ENCODE peak calls at places on chromosomes 11 and 22, in ten cellular contexts. One of them, this sample, is unnamed.

GRCh38 chr11:73493838-73494598 is 103.9 kb downstream of the FAM168A start:
- DNase-seq in stimulated activated CD4-positive, alpha-beta T cell treated with anti-CD3 and anti-CD28 coated beads, Interleukin-15, amount 100 ng/mL, for 48 hours: no peak
- DNase-seq in stimulated activated CD8-positive, alpha-beta memory T cell treated with anti-CD3 and anti-CD28 coated beads, Interleukin-15, amount 100 ng/mL, for 1 hour: no peak
- DNase-seq in IMR-90: peak
- DNase-seq in HuH-7: no peak
- DNase-seq in naive thymus-derived CD8-positive, alpha-beta T cell: no peak
- DNase-seq in head of caudate nucleus: no peak
- DNase-seq in AG09309: no peak
- DNase-seq in stimulated activated naive CD8-positive, alpha-beta T cell treated with anti-CD3 and anti-CD28 coated beads, Interleukin-15, Interleukin-2, amounts not matched to agents 100 U/mL and 50 U/mL, for 24 hours: no peak
- DNase-seq in C1 segment of cervical spinal cord: no peak
- DNase-seq in this sample: peak

GRCh38 chr22:40118979-40119378 is 58.7 kb upstream of the TNRC6B start:
- DNase-seq in stimulated activated CD4-positive, alpha-beta T cell treated with anti-CD3 and anti-CD28 coated beads, Interleukin-15, amount 100 ng/mL, for 48 hours: no peak
- DNase-seq in stimulated activated CD8-positive, alpha-beta memory T cell treated with anti-CD3 and anti-CD28 coated beads, Interleukin-15, amount 100 ng/mL, for 1 hour: no peak
- DNase-seq in IMR-90: no peak
- DNase-seq in HuH-7: no peak
- DNase-seq in naive thymus-derived CD8-positive, alpha-beta T cell: no peak
- DNase-seq in head of caudate nucleus: no peak
- DNase-seq in AG09309: no peak
- DNase-seq in stimulated activated naive CD8-positive, alpha-beta T cell treated with anti-CD3 and anti-CD28 coated beads, Interleukin-15, Interleukin-2, amounts not matched to agents 100 U/mL and 50 U/mL, for 24 hours: no peak
- DNase-seq in C1 segment of cervical spinal cord: no peak
- DNase-seq in this sample: no peak

GRCh38 chr22:49540571-49541450 is 286.9 kb downstream of the BRD1 start:
- DNase-seq in stimulated activated CD4-positive, alpha-beta T cell treated with anti-CD3 and anti-CD28 coated beads, Interleukin-15, amount 100 ng/mL, for 48 hours: no peak
- DNase-seq in stimulated activated CD8-positive, alpha-beta memory T cell treated with anti-CD3 and anti-CD28 coated beads, Interleukin-15, amount 100 ng/mL, for 1 hour: no peak
- DNase-seq in IMR-90: no peak
- DNase-seq in HuH-7: no peak
- DNase-seq in naive thymus-derived CD8-positive, alpha-beta T cell: no peak
- DNase-seq in head of caudate nucleus: peak
- DNase-seq in AG09309: no peak
- DNase-seq in stimulated activated naive CD8-positive, alpha-beta T cell treated with anti-CD3 and anti-CD28 coated beads, Interleukin-15, Interleukin-2, amounts not matched to agents 100 U/mL and 50 U/mL, for 24 hours: no peak
- DNase-seq in C1 segment of cervical spinal cord: no peak
- DNase-seq in this sample: no peak

GRCh38 chr22:39117585-39118191 is 20.6 kb downstream of the APOBEC3H start:
- DNase-seq in stimulated activated CD4-positive, alpha-beta T cell treated with anti-CD3 and anti-CD28 coated beads, Interleukin-15, amount 100 ng/mL, for 48 hours: peak
- DNase-seq in stimulated activated CD8-positive, alpha-beta memory T cell treated with anti-CD3 and anti-CD28 coated beads, Interleukin-15, amount 100 ng/mL, for 1 hour: peak
- DNase-seq in IMR-90: peak
- DNase-seq in HuH-7: peak
- DNase-seq in naive thymus-derived CD8-positive, alpha-beta T cell: peak
- DNase-seq in head of caudate nucleus: no peak
- DNase-seq in AG09309: peak
- DNase-seq in stimulated activated naive CD8-positive, alpha-beta T cell treated with anti-CD3 and anti-CD28 coated beads, Interleukin-15, Interleukin-2, amounts not matched to agents 100 U/mL and 50 U/mL, for 24 hours: peak
- DNase-seq in C1 segment of cervical spinal cord: no peak
- DNase-seq in this sample: peak

GRCh38 chr22:32591620-32592019 is 117.0 kb downstream of the FBXO7 start:
- DNase-seq in stimulated activated CD4-positive, alpha-beta T cell treated with anti-CD3 and anti-CD28 coated beads, Interleukin-15, amount 100 ng/mL, for 48 hours: no peak
- DNase-seq in stimulated activated CD8-positive, alpha-beta memory T cell treated with anti-CD3 and anti-CD28 coated beads, Interleukin-15, amount 100 ng/mL, for 1 hour: no peak
- DNase-seq in IMR-90: peak
- DNase-seq in HuH-7: no peak
- DNase-seq in naive thymus-derived CD8-positive, alpha-beta T cell: no peak
- DNase-seq in head of caudate nucleus: no peak
- DNase-seq in AG09309: peak
- DNase-seq in stimulated activated naive CD8-positive, alpha-beta T cell treated with anti-CD3 and anti-CD28 coated beads, Interleukin-15, Interleukin-2, amounts not matched to agents 100 U/mL and 50 U/mL, for 24 hours: no peak
- DNase-seq in C1 segment of cervical spinal cord: no peak
- DNase-seq in this sample: peak

GRCh38 chr11:68651208-68651984 is 32.9 kb upstream of the GAL start:
- DNase-seq in stimulated activated CD4-positive, alpha-beta T cell treated with anti-CD3 and anti-CD28 coated beads, Interleukin-15, amount 100 ng/mL, for 48 hours: no peak
- DNase-seq in stimulated activated CD8-positive, alpha-beta memory T cell treated with anti-CD3 and anti-CD28 coated beads, Interleukin-15, amount 100 ng/mL, for 1 hour: no peak
- DNase-seq in IMR-90: peak
- DNase-seq in HuH-7: no peak
- DNase-seq in naive thymus-derived CD8-positive, alpha-beta T cell: no peak
- DNase-seq in head of caudate nucleus: no peak
- DNase-seq in AG09309: no peak
- DNase-seq in stimulated activated naive CD8-positive, alpha-beta T cell treated with anti-CD3 and anti-CD28 coated beads, Interleukin-15, Interleukin-2, amounts not matched to agents 100 U/mL and 50 U/mL, for 24 hours: no peak
- DNase-seq in C1 segment of cervical spinal cord: no peak
- DNase-seq in this sample: peak

GRCh38 chr11:114185436-114185835 is 110.8 kb upstream of the NNMT start:
- DNase-seq in stimulated activated CD4-positive, alpha-beta T cell treated with anti-CD3 and anti-CD28 coated beads, Interleukin-15, amount 100 ng/mL, for 48 hours: no peak
- DNase-seq in stimulated activated CD8-positive, alpha-beta memory T cell treated with anti-CD3 and anti-CD28 coated beads, Interleukin-15, amount 100 ng/mL, for 1 hour: no peak
- DNase-seq in IMR-90: no peak
- DNase-seq in HuH-7: no peak
- DNase-seq in naive thymus-derived CD8-positive, alpha-beta T cell: no peak
- DNase-seq in head of caudate nucleus: no peak
- DNase-seq in AG09309: no peak
- DNase-seq in stimulated activated naive CD8-positive, alpha-beta T cell treated with anti-CD3 and anti-CD28 coated beads, Interleukin-15, Interleukin-2, amounts not matched to agents 100 U/mL and 50 U/mL, for 24 hours: no peak
- DNase-seq in C1 segment of cervical spinal cord: no peak
- DNase-seq in this sample: no peak

GRCh38 chr11:12070446-12071267 is 39.7 kb upstream of the MICAL2 start:
- DNase-seq in stimulated activated CD4-positive, alpha-beta T cell treated with anti-CD3 and anti-CD28 coated beads, Interleukin-15, amount 100 ng/mL, for 48 hours: no peak
- DNase-seq in stimulated activated CD8-positive, alpha-beta memory T cell treated with anti-CD3 and anti-CD28 coated beads, Interleukin-15, amount 100 ng/mL, for 1 hour: no peak
- DNase-seq in IMR-90: no peak
- DNase-seq in HuH-7: no peak
- DNase-seq in naive thymus-derived CD8-positive, alpha-beta T cell: no peak
- DNase-seq in head of caudate nucleus: no peak
- DNase-seq in AG09309: no peak
- DNase-seq in stimulated activated naive CD8-positive, alpha-beta T cell treated with anti-CD3 and anti-CD28 coated beads, Interleukin-15, Interleukin-2, amounts not matched to agents 100 U/mL and 50 U/mL, for 24 hours: no peak
- DNase-seq in C1 segment of cervical spinal cord: no peak
- DNase-seq in this sample: no peak

GRCh38 chr11:46808804-46809431 is 37.2 kb downstream of the CKAP5 start:
- DNase-seq in stimulated activated CD4-positive, alpha-beta T cell treated with anti-CD3 and anti-CD28 coated beads, Interleukin-15, amount 100 ng/mL, for 48 hours: no peak
- DNase-seq in stimulated activated CD8-positive, alpha-beta memory T cell treated with anti-CD3 and anti-CD28 coated beads, Interleukin-15, amount 100 ng/mL, for 1 hour: no peak
- DNase-seq in IMR-90: peak
- DNase-seq in HuH-7: no peak
- DNase-seq in naive thymus-derived CD8-positive, alpha-beta T cell: no peak
- DNase-seq in head of caudate nucleus: no peak
- DNase-seq in AG09309: peak
- DNase-seq in stimulated activated naive CD8-positive, alpha-beta T cell treated with anti-CD3 and anti-CD28 coated beads, Interleukin-15, Interleukin-2, amounts not matched to agents 100 U/mL and 50 U/mL, for 24 hours: no peak
- DNase-seq in C1 segment of cervical spinal cord: no peak
- DNase-seq in this sample: peak

This sample was measured in EH.